ENCODE peak calls at places on chromosomes 12 and 14, in four cellular contexts. One of them, this sample, is unnamed.

GRCh38 chr12:53123578-53124351 is 20.5 kb downstream of the SOAT2 start:
- DNase-seq in K562: no peak
- DNase-seq in WTC11: no peak
- DNase-seq in GM12878: no peak
- DNase-seq in this sample: no peak

GRCh38 chr14:94051115-94051514 is 25.0 kb downstream of the OTUB2 start:
- DNase-seq in K562: no peak
- DNase-seq in GM12878: no peak
- DNase-seq in WTC11: peak
- DNase-seq in this sample: no peak

GRCh38 chr14:60753264-60754126 is 18.9 kb downstream of the MNAT1 start:
- DNase-seq in WTC11: no peak
- DNase-seq in GM12878: peak
- DNase-seq in K562: no peak
- DNase-seq in this sample: no peak

GRCh38 chr14:103516426-103517171 is 6.0 kb downstream of the CKB start:
- DNase-seq in WTC11: no peak
- DNase-seq in GM12878: no peak
- DNase-seq in K562: no peak
- DNase-seq in this sample: no peak

GRCh38 chr12:7959278-7960063 is 23.5 kb upstream of the SLC2A3 start:
- DNase-seq in GM12878: peak
- DNase-seq in WTC11: peak
- DNase-seq in K562: peak
- DNase-seq in this sample: peak

GRCh38 chr12:102347761-102348160 is 132.6 kb downstream of the IGF1 start:
- DNase-seq in GM12878: no peak
- DNase-seq in WTC11: no peak
- DNase-seq in K562: no peak
- DNase-seq in this sample: no peak

GRCh38 chr12:6443361-6443983 is 1.3 kb upstream of the CD27 start:
- DNase-seq in GM12878: no peak
- DNase-seq in K562: no peak
- DNase-seq in WTC11: no peak
- DNase-seq in this sample: no peak

GRCh38 chr12:88300931-88301330 is 158.8 kb downstream of the TMTC3 start:
- DNase-seq in K562: no peak
- DNase-seq in GM12878: no peak
- DNase-seq in WTC11: no peak
- DNase-seq in this sample: peak

GRCh38 chr14:102993523-102993922 is 63.8 kb downstream of the CDC42BPB start:
- DNase-seq in GM12878: no peak
- DNase-seq in WTC11: no peak
- DNase-seq in K562: no peak
- DNase-seq in this sample: peak

GRCh38 chr14:64704743-64705405 is 650 bp downstream of the PLEKHG3 start:
- DNase-seq in GM12878: no peak
- DNase-seq in WTC11: no peak
- DNase-seq in K562: peak
- DNase-seq in this sample: no peak

GRCh38 chr12:132366341-132366861 is 37.0 kb upstream of the GALNT9 start:
- DNase-seq in WTC11: no peak
- DNase-seq in K562: no peak
- DNase-seq in GM12878: no peak
- DNase-seq in this sample: no peak

GRCh38 chr12:57761391-57761998 is 5.4 kb downstream of the CYP27B1 start:
- DNase-seq in WTC11: no peak
- DNase-seq in GM12878: no peak
- DNase-seq in K562: no peak
- DNase-seq in this sample: no peak

GRCh38 chr14:101471723-101472517 is 89.4 kb upstream of the DIO3 start:
- DNase-seq in K562: no peak
- DNase-seq in WTC11: no peak
- DNase-seq in GM12878: no peak
- DNase-seq in this sample: no peak

GRCh38 chr14:38721822-38722431 is 381.1 kb downstream of the SEC23A start:
- DNase-seq in WTC11: peak
- DNase-seq in GM12878: peak
- DNase-seq in K562: peak
- DNase-seq in this sample: peak

GRCh38 chr12:123912415-123913385 is 59.9 kb downstream of the CCDC92 start:
- DNase-seq in GM12878: no peak
- DNase-seq in K562: no peak
- DNase-seq in WTC11: no peak
- DNase-seq in this sample: peak

GRCh38 chr12:110555509-110556406 is 27.4 kb downstream of the PPTC7 start:
- DNase-seq in WTC11: no peak
- DNase-seq in GM12878: no peak
- DNase-seq in K562: no peak
- DNase-seq in this sample: no peak

GRCh38 chr14:68247281-68247680 is 427.7 kb downstream of the RAD51B start:
- DNase-seq in GM12878: no peak
- DNase-seq in K562: no peak
- DNase-seq in WTC11: no peak
- DNase-seq in this sample: no peak

GRCh38 chr12:3558255-3558654 is 67.3 kb downstream of the PRMT8 start:
- DNase-seq in GM12878: no peak
- DNase-seq in WTC11: no peak
- DNase-seq in K562: no peak
- DNase-seq in this sample: no peak

GRCh38 chr12:69886715-69887114 is 61.7 kb downstream of the MYRFL start:
- DNase-seq in K562: no peak
- DNase-seq in GM12878: no peak
- DNase-seq in WTC11: no peak
- DNase-seq in this sample: no peak

GRCh38 chr12:89636776-89637160 is 71.9 kb downstream of the ATP2B1 start:
- DNase-seq in GM12878: no peak
- DNase-seq in K562: no peak
- DNase-seq in WTC11: no peak
- DNase-seq in this sample: no peak

GRCh38 chr12:116958402-116959197 is 47.9 kb downstream of the FBXW8 start:
- DNase-seq in WTC11: no peak
- DNase-seq in K562: no peak
- DNase-seq in GM12878: no peak
- DNase-seq in this sample: no peak
- TF ChIP-seq TCF7 in WTC11: no peak
- TF ChIP-seq TCF7 in K562: no peak
- TF ChIP-seq TCF7 in GM12878: no peak
- TF ChIP-seq TCF7 in this sample: no peak

GRCh38 chr12:104312202-104312601 is 8.7 kb downstream of the EID3 start:
- DNase-seq in WTC11: no peak
- DNase-seq in GM12878: no peak
- DNase-seq in K562: no peak
- DNase-seq in this sample: no peak

GRCh38 chr12:104315326-104316224 is 12.0 kb downstream of the EID3 start:
- DNase-seq in K562: no peak
- DNase-seq in WTC11: no peak
- DNase-seq in GM12878: no peak
- DNase-seq in this sample: no peak

GRCh38 chr12:104312654-104313053 is 9.1 kb downstream of the EID3 start:
- DNase-seq in WTC11: no peak
- DNase-seq in K562: no peak
- DNase-seq in GM12878: no peak
- DNase-seq in this sample: no peak

GRCh38 chr12:104313568-104314241 is 10.2 kb downstream of the EID3 start:
- DNase-seq in K562: no peak
- DNase-seq in GM12878: no peak
- DNase-seq in WTC11: no peak
- DNase-seq in this sample: no peak

GRCh38 chr12:104314242-104314614 is 10.7 kb downstream of the EID3 start:
- DNase-seq in K562: no peak
- DNase-seq in GM12878: no peak
- DNase-seq in WTC11: no peak
- DNase-seq in this sample: no peak
- TF ChIP-seq CBFB in K562: no peak
- TF ChIP-seq CBFB in GM12878: no peak
- TF ChIP-seq CBFB in WTC11: no peak
- TF ChIP-seq CBFB in this sample: no peak

DNA sequence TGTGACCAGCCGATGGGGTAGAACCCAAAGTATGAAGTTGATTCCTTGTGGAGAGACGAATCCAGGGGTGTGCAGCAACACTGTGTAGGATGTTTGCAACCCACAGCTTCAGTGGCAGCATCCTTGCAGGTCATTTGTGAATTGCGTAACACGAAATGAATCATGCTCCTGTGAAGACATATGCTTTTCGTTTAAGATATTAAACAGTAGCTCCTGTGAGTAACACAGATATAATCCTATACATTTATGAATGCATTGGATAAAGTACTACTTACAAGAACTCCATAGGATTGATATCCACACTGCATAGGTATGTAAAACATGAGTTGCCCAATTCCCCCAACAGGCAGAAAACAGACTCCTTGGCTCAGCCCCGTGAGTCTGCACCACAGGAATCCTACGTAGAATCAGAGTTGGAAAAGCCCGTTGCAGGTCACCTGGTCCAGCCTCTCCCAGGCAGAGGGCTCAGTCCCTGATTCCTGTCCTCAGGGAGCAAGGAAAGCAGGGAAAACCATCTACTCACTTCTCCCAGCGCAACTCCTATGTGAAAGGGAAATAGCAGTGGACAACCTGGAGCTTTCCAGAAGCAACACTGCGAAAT is 75.8 kb downstream of the GPATCH2L start:
- DNase-seq in K562: no peak
- DNase-seq in WTC11: no peak
- DNase-seq in GM12878: no peak
- DNase-seq in this sample: no peak
- TF ChIP-seq TCF7 in K562: no peak
- TF ChIP-seq TCF7 in WTC11: no peak
- TF ChIP-seq TCF7 in GM12878: no peak
- TF ChIP-seq TCF7 in this sample: no peak

DNA sequence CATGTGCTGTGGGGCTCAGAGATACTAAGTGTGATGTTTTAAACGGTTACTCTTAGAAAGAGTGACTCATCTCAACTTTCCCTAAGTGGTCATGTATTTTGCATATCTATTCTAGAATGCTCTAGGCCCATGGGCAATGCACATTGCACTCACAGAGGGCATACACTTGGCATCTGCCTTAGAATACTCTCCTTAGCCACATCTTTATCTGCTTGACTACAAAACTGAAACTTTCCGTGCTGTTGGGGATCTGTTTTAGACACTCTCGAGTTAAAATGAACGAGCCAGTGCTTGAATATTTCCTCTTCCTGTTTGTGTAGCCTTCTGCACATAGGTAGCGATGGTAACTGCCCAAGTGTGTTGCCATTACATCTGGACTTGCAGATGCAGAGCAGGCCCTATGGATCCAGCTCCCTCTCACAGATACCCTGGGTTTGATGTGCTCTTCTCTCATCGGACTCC is 180.5 kb downstream of the CAND1 start:
- DNase-seq in WTC11: no peak
- DNase-seq in K562: no peak
- DNase-seq in GM12878: peak
- DNase-seq in this sample: no peak
- TF ChIP-seq CBFB in WTC11: no peak
- TF ChIP-seq CBFB in K562: no peak
- TF ChIP-seq CBFB in GM12878: no peak
- TF ChIP-seq CBFB in this sample: no peak